ENCODE peak calls at places on chromosomes 4 and X, in eight cellular contexts. D is pancreas; W is Right ventricle myocardium inferior; L is activated T-helper 17 cell treated with anti-CD3 and anti-CD28 coated beads, Interleukin-2, amount 50 U/mL, for 72 hours; R is T-cell; N is upper lobe of right lung; X is omental fat pad; S is esophagus mucosa. M is an unnamed sample.

GRCh38 chr4:67875011-67875410 is 8.8 kb downstream of the TMPRSS11D start:
- ATAC-seq in D (no peak), W (no peak), L (no peak), R (no peak), N (no peak), X (no peak), S (peak), M (no peak)

GRCh38 chr4:81565137-81565870 is 93.6 kb upstream of the RASGEF1B start:
- ATAC-seq in D (peak), W (peak), L (no peak), R (no peak), N (peak), X (peak), S (peak), M (peak)

GRCh38 chr4:21077967-21078366 is 377.7 kb downstream of the PACRGL start:
- ATAC-seq in D (no peak), W (no peak), L (no peak), R (no peak), N (no peak), X (no peak), S (no peak), M (no peak)

GRCh38 chrX:110432066-110432465 is 73.4 kb downstream of the RTL9 start:
- ATAC-seq in D (no peak), W (no peak), L (no peak), R (no peak), N (no peak), X (no peak), S (no peak), M (no peak)

GRCh38 chr4:78902313-78902712 is 36.9 kb downstream of the PAQR3 start:
- ATAC-seq in D (no peak), W (no peak), L (no peak), R (no peak), N (no peak), X (no peak), S (no peak), M (no peak)

GRCh38 chr4:94454405-94454804 is 2.7 kb downstream of the PDLIM5 start:
- ATAC-seq in D (no peak), W (no peak), L (no peak), R (no peak), N (no peak), X (no peak), S (peak), M (no peak)

GRCh38 chrX:44025611-44026010 is 52.4 kb upstream of the NDP start:
- ATAC-seq in D (no peak), W (no peak), L (no peak), R (no peak), N (no peak), X (no peak), S (no peak), M (no peak)

GRCh38 chr4:3091464-3091863 is 17.0 kb downstream of the HTT start:
- ATAC-seq in D (no peak), W (no peak), L (peak), R (no peak), N (no peak), X (no peak), S (no peak), M (no peak)

GRCh38 chrX:11837437-11837836 is 79.4 kb downstream of the MSL3 start:
- ATAC-seq in D (no peak), W (no peak), L (no peak), R (no peak), N (no peak), X (no peak), S (no peak), M (no peak)

GRCh38 chr4:1395941-1396805 is 10.1 kb downstream of the NKX1-1 start:
- ATAC-seq in D (no peak), W (no peak), L (no peak), R (no peak), N (peak), X (no peak), S (no peak), M (no peak)

GRCh38 chr4:42603865-42604264 is 53.0 kb downstream of the ATP8A1 start:
- ATAC-seq in D (no peak), W (no peak), L (no peak), R (no peak), N (no peak), X (no peak), S (no peak), M (no peak)

GRCh38 chr4:2353222-2354107 is 65.0 kb downstream of the ZFYVE28 start:
- ATAC-seq in D (no peak), W (peak), L (no peak), R (no peak), N (peak), X (no peak), S (no peak), M (no peak)

GRCh38 chr4:168811207-168811606 is 198.8 kb downstream of the CBR4 start:
- ATAC-seq in D (peak), W (peak), L (no peak), R (no peak), N (peak), X (no peak), S (peak), M (no peak)

GRCh38 chr4:41145571-41146078 is 68.7 kb downstream of the APBB2 start:
- ATAC-seq in D (peak), W (no peak), L (no peak), R (no peak), N (no peak), X (no peak), S (no peak), M (no peak)

GRCh38 chrX:48684134-48684533 is 535 bp downstream of the WAS start:
- ATAC-seq in D (no peak), W (no peak), L (no peak), R (no peak), N (no peak), X (peak), S (no peak), M (no peak)

GRCh38 chr4:37662861-37663390 is 23.2 kb downstream of the RELL1 start:
- ATAC-seq in D (peak), W (peak), L (no peak), R (no peak), N (no peak), X (no peak), S (no peak), M (no peak)

GRCh38 chr4:104591505-104591904 is 96.8 kb upstream of the CXXC4 start:
- ATAC-seq in D (peak), W (peak), L (no peak), R (no peak), N (peak), X (no peak), S (no peak), M (peak)